ENCODE peak calls at places on chromosomes 5 and 9, in nine cellular contexts. One of them, this sample, is unnamed.

GRCh38 chr5:177162379-177162778 is 28.8 kb downstream of the NSD1 start:
- DNase-seq in tibial nerve: no peak
- DNase-seq in posterior cingulate gyrus: no peak
- DNase-seq in activated naive CD8-positive, alpha-beta T cell treated with anti-CD3 and anti-CD28 coated beads, Interleukin-2, amount 50 U/mL, for 16 hours: no peak
- DNase-seq in EL: no peak
- DNase-seq in neuronal stem cell: no peak
- DNase-seq in progenitor cell of endocrine pancreas: no peak
- DNase-seq in iPS DF 6.9: no peak
- DNase-seq in stimulated activated CD4-positive, alpha-beta T cell treated with anti-CD3 and anti-CD28 coated beads, TNF-alpha, amount 100 ng/mL, for 48 hours: no peak
- DNase-seq in this sample: no peak

GRCh38 chr5:35026941-35027340 is 20.8 kb downstream of the AGXT2 start:
- DNase-seq in tibial nerve: no peak
- DNase-seq in posterior cingulate gyrus: no peak
- DNase-seq in activated naive CD8-positive, alpha-beta T cell treated with anti-CD3 and anti-CD28 coated beads, Interleukin-2, amount 50 U/mL, for 16 hours: no peak
- DNase-seq in EL: no peak
- DNase-seq in neuronal stem cell: no peak
- DNase-seq in progenitor cell of endocrine pancreas: no peak
- DNase-seq in iPS DF 6.9: no peak
- DNase-seq in stimulated activated CD4-positive, alpha-beta T cell treated with anti-CD3 and anti-CD28 coated beads, TNF-alpha, amount 100 ng/mL, for 48 hours: no peak
- DNase-seq in this sample: no peak

GRCh38 chr9:130599625-130600024 is 20.2 kb downstream of the FUBP3 start:
- DNase-seq in tibial nerve: no peak
- DNase-seq in posterior cingulate gyrus: no peak
- DNase-seq in activated naive CD8-positive, alpha-beta T cell treated with anti-CD3 and anti-CD28 coated beads, Interleukin-2, amount 50 U/mL, for 16 hours: no peak
- DNase-seq in EL: no peak
- DNase-seq in neuronal stem cell: no peak
- DNase-seq in progenitor cell of endocrine pancreas: no peak
- DNase-seq in iPS DF 6.9: no peak
- DNase-seq in stimulated activated CD4-positive, alpha-beta T cell treated with anti-CD3 and anti-CD28 coated beads, TNF-alpha, amount 100 ng/mL, for 48 hours: no peak
- DNase-seq in this sample: no peak

GRCh38 chr9:78062710-78063109 is 31.1 kb upstream of the GNAQ start:
- DNase-seq in tibial nerve: no peak
- DNase-seq in posterior cingulate gyrus: no peak
- DNase-seq in activated naive CD8-positive, alpha-beta T cell treated with anti-CD3 and anti-CD28 coated beads, Interleukin-2, amount 50 U/mL, for 16 hours: no peak
- DNase-seq in EL: no peak
- DNase-seq in neuronal stem cell: no peak
- DNase-seq in progenitor cell of endocrine pancreas: no peak
- DNase-seq in iPS DF 6.9: no peak
- DNase-seq in stimulated activated CD4-positive, alpha-beta T cell treated with anti-CD3 and anti-CD28 coated beads, TNF-alpha, amount 100 ng/mL, for 48 hours: no peak
- DNase-seq in this sample: no peak

GRCh38 chr5:153565822-153566221 is 75.4 kb downstream of the GRIA1 start:
- DNase-seq in tibial nerve: no peak
- DNase-seq in posterior cingulate gyrus: no peak
- DNase-seq in activated naive CD8-positive, alpha-beta T cell treated with anti-CD3 and anti-CD28 coated beads, Interleukin-2, amount 50 U/mL, for 16 hours: no peak
- DNase-seq in EL: peak
- DNase-seq in neuronal stem cell: no peak
- DNase-seq in progenitor cell of endocrine pancreas: no peak
- DNase-seq in iPS DF 6.9: no peak
- DNase-seq in stimulated activated CD4-positive, alpha-beta T cell treated with anti-CD3 and anti-CD28 coated beads, TNF-alpha, amount 100 ng/mL, for 48 hours: no peak
- DNase-seq in this sample: no peak

GRCh38 chr5:16784843-16785791 is 151.0 kb downstream of the MYO10 start:
- DNase-seq in tibial nerve: no peak
- DNase-seq in posterior cingulate gyrus: no peak
- DNase-seq in activated naive CD8-positive, alpha-beta T cell treated with anti-CD3 and anti-CD28 coated beads, Interleukin-2, amount 50 U/mL, for 16 hours: no peak
- DNase-seq in EL: no peak
- DNase-seq in neuronal stem cell: no peak
- DNase-seq in progenitor cell of endocrine pancreas: no peak
- DNase-seq in iPS DF 6.9: no peak
- DNase-seq in stimulated activated CD4-positive, alpha-beta T cell treated with anti-CD3 and anti-CD28 coated beads, TNF-alpha, amount 100 ng/mL, for 48 hours: peak
- DNase-seq in this sample: no peak

GRCh38 chr5:73459366-73459765 is 10.8 kb upstream of the FOXD1 start:
- DNase-seq in tibial nerve: no peak
- DNase-seq in posterior cingulate gyrus: no peak
- DNase-seq in activated naive CD8-positive, alpha-beta T cell treated with anti-CD3 and anti-CD28 coated beads, Interleukin-2, amount 50 U/mL, for 16 hours: no peak
- DNase-seq in EL: peak
- DNase-seq in neuronal stem cell: no peak
- DNase-seq in progenitor cell of endocrine pancreas: no peak
- DNase-seq in iPS DF 6.9: no peak
- DNase-seq in stimulated activated CD4-positive, alpha-beta T cell treated with anti-CD3 and anti-CD28 coated beads, TNF-alpha, amount 100 ng/mL, for 48 hours: no peak
- DNase-seq in this sample: no peak

GRCh38 chr9:16058131-16058549 is 505.3 kb downstream of the CCDC171 start:
- DNase-seq in tibial nerve: no peak
- DNase-seq in posterior cingulate gyrus: no peak
- DNase-seq in activated naive CD8-positive, alpha-beta T cell treated with anti-CD3 and anti-CD28 coated beads, Interleukin-2, amount 50 U/mL, for 16 hours: no peak
- DNase-seq in EL: peak
- DNase-seq in neuronal stem cell: no peak
- DNase-seq in progenitor cell of endocrine pancreas: no peak
- DNase-seq in iPS DF 6.9: no peak
- DNase-seq in stimulated activated CD4-positive, alpha-beta T cell treated with anti-CD3 and anti-CD28 coated beads, TNF-alpha, amount 100 ng/mL, for 48 hours: no peak
- DNase-seq in this sample: no peak

GRCh38 chr5:148939676-148940075 is 113.3 kb downstream of the ADRB2 start:
- DNase-seq in tibial nerve: no peak
- DNase-seq in posterior cingulate gyrus: no peak
- DNase-seq in activated naive CD8-positive, alpha-beta T cell treated with anti-CD3 and anti-CD28 coated beads, Interleukin-2, amount 50 U/mL, for 16 hours: no peak
- DNase-seq in EL: peak
- DNase-seq in neuronal stem cell: no peak
- DNase-seq in progenitor cell of endocrine pancreas: no peak
- DNase-seq in iPS DF 6.9: no peak
- DNase-seq in stimulated activated CD4-positive, alpha-beta T cell treated with anti-CD3 and anti-CD28 coated beads, TNF-alpha, amount 100 ng/mL, for 48 hours: no peak
- DNase-seq in this sample: no peak

This sample was measured in brain pericyte.